ENCODE peak calls at places on chromosomes 16 and 17, in seven cellular contexts. M is cardiac muscle cell; U is DMS79; S is fibroblast of mammary gland; Y is CD8-positive, alpha-beta memory T cell; K is LNCaP clone FGC; I is HT-29. P is an unnamed sample.

GRCh38 chr17:57256708-57257112 is 387 bp downstream of the MSI2 start:
- DNase-seq in Y (peak; percentile 27), S (no peak), I (peak; percentile 33), U (no peak), K (no peak), M (peak; percentile 29), P (peak; percentile 31)

GRCh38 chr17:15377200-15377599 is 35.8 kb upstream of the TEKT3 start:
- DNase-seq in U (no peak), I (peak; percentile 19), S (peak; percentile 90), Y (no peak), K (no peak), M (peak; percentile 69), P (no peak)

GRCh38 chr16:14056970-14057369 is 14.1 kb upstream of the MRTFB start:
- DNase-seq in I (no peak), S (peak; percentile 57), M (peak; percentile 91), K (no peak), U (no peak), Y (no peak), P (no peak)

GRCh38 chr16:4852221-4852872 is 5.1 kb downstream of the UBN1 start:
- DNase-seq in U (no peak), I (no peak), M (peak; percentile 17), Y (no peak), K (no peak), S (peak; percentile 52), P (no peak)

GRCh38 chr17:79082311-79083190 is 7.9 kb downstream of the ENGASE start:
- DNase-seq in Y (peak; percentile 29), S (peak; percentile 20), U (no peak), K (no peak), M (peak; percentile 49), I (peak; percentile 55), P (peak; percentile 71)

GRCh38 chr17:72125226-72125651 is 4.4 kb downstream of the SOX9 start:
- DNase-seq in Y (no peak), I (peak; percentile 22), U (no peak), S (no peak), K (no peak), M (peak; percentile 55), P (no peak)

GRCh38 chr16:77213542-77214108 is 14.4 kb downstream of the SYCE1L start:
- DNase-seq in S (peak; percentile 97), M (peak; percentile 85), K (no peak), U (no peak), I (peak; percentile 55), Y (no peak), P (no peak)

GRCh38 chr16:31243734-31244670 is 15.8 kb upstream of the ITGAM start:
- DNase-seq in Y (no peak), K (no peak), M (no peak), I (no peak), U (no peak), S (no peak), P (no peak)

GRCh38 chr16:48126801-48127644 is 28.8 kb downstream of the ABCC12 start:
- DNase-seq in I (no peak), U (peak; percentile 90), S (peak; percentile 98), K (peak; percentile 88), M (peak; percentile 98), Y (no peak), P (no peak)

GRCh38 chr16:2475413-2476344 is 752 bp downstream of the TBC1D24 start:
- DNase-seq in S (no peak), K (no peak), U (no peak), Y (peak; percentile 36), I (peak; percentile 33), M (no peak), P (peak; percentile 40)

P was measured in retina.